ENCODE peak calls at places on chromosomes 2 and 18, in nine cellular contexts. H is NCI-H748 treated with DMSO at 0.1 percent for 48 hours; B is endodermal cell; U is endothelial cell; C is right cardiac atrium; J is foreskin fibroblast; R is NCI-H82; O is HL-60; E is stimulated activated CD4-positive, alpha-beta T cell treated with anti-CD3 and anti-CD28 coated beads, Interleukin-4, amount 100 ng/mL, for 24 hours. A is an unnamed sample.

GRCh38 chr2:100418563-100418962 is 1.1 kb upstream of the CHST10 start:
- DNase-seq in J (no peak), R (no peak), U (no peak), B (no peak), H (no peak), O (no peak), E (no peak), C (no peak), A (no peak)

GRCh38 chr2:234289789-234290188 is 207.1 kb downstream of the ARL4C start:
- DNase-seq in O (peak; percentile 24), J (peak; percentile 89), U (no peak), E (peak; percentile 62), H (no peak), R (no peak), B (no peak), C (no peak), A (no peak)

GRCh38 chr18:36316246-36316645 is 18.7 kb downstream of the FHOD3 start:
- DNase-seq in U (no peak), O (no peak), B (peak; percentile 13), C (no peak), R (no peak), H (no peak), E (no peak), J (no peak), A (no peak)

GRCh38 chr2:133264951-133265949 is 303.0 kb downstream of the NCKAP5 start:
- DNase-seq in J (no peak), C (peak; percentile 42), O (no peak), R (peak; percentile 98), B (peak; percentile 81), H (peak; percentile 9), E (no peak), U (peak; percentile 22), A (no peak)

GRCh38 chr2:101196220-101196661 is 45.1 kb upstream of the TBC1D8 start:
- DNase-seq in U (no peak), B (no peak), R (no peak), H (no peak), O (no peak), C (no peak), E (no peak), J (no peak), A (no peak)

GRCh38 chr18:32324173-32324572 is 134.3 kb downstream of the MEP1B start:
- DNase-seq in R (no peak), C (no peak), H (no peak), B (no peak), O (no peak), J (no peak), U (no peak), E (no peak), A (no peak)

GRCh38 chr18:62759704-62760402 is 44.5 kb downstream of the PHLPP1 start:
- DNase-seq in E (no peak), C (no peak), J (peak; percentile 20), O (no peak), U (no peak), B (peak; percentile 49), R (no peak), H (no peak), A (no peak)

GRCh38 chr2:185980944-185981343 is 242.3 kb downstream of the FSIP2 start:
- DNase-seq in C (no peak), E (no peak), R (no peak), H (no peak), J (no peak), U (no peak), O (no peak), B (no peak), A (no peak)

GRCh38 chr2:160073284-160073888 is 11.0 kb upstream of the PLA2R1 start:
- DNase-seq in R (no peak), B (no peak), O (no peak), J (no peak), C (no peak), H (no peak), U (no peak), E (no peak), A (no peak)

GRCh38 chr2:238108423-238109201 is 8.5 kb downstream of the ESPNL start:
- DNase-seq in C (no peak), O (no peak), B (peak; percentile 79), R (peak; percentile 97), H (no peak), U (no peak), J (no peak), E (no peak), A (no peak)

GRCh38 chr2:10297950-10298349 is 4.8 kb upstream of the HPCAL1 start:
- DNase-seq in B (no peak), J (peak; percentile 96), C (peak; percentile 43), E (peak; percentile 67), U (no peak), O (peak; percentile 71), H (no peak), R (no peak), A (no peak)

GRCh38 chr18:30387401-30387800 is 655.1 kb downstream of the DSC3 start:
- DNase-seq in J (no peak), U (peak; percentile 14), E (no peak), B (peak; percentile 68), R (no peak), H (no peak), O (no peak), C (no peak), A (no peak)

GRCh38 chr2:230472619-230473018 is 56.6 kb downstream of the SP100 start:
- DNase-seq in E (peak; percentile 55), O (no peak), R (no peak), B (no peak), J (peak; percentile 72), H (no peak), U (no peak), C (no peak), A (no peak)

GRCh38 chr2:222445226-222445625 is 20.9 kb downstream of the SGPP2 start:
- DNase-seq in H (no peak), J (no peak), O (no peak), R (no peak), E (no peak), C (no peak), U (no peak), B (no peak), A (no peak)

GRCh38 chr2:27054721-27055120 is 3.3 kb downstream of the AGBL5 start:
- DNase-seq in E (no peak), C (no peak), R (no peak), B (no peak), O (no peak), U (no peak), J (no peak), H (no peak), A (no peak)

GRCh38 chr2:11899264-11899818 is 152.9 kb downstream of the LPIN1 start:
- DNase-seq in C (no peak), O (no peak), B (no peak), U (no peak), R (no peak), H (no peak), J (peak; percentile 59), E (no peak), A (no peak)

GRCh38 chr2:232892221-232892620 is 22.2 kb downstream of the SNORC start:
- DNase-seq in E (no peak), C (no peak), H (no peak), U (no peak), B (peak; percentile 20), O (no peak), J (no peak), R (no peak), A (no peak)

GRCh38 chr2:229081411-229081810 is 189.7 kb downstream of the PID1 start:
- DNase-seq in B (no peak), R (no peak), H (no peak), C (no peak), J (peak; percentile 55), U (no peak), O (no peak), E (no peak), A (no peak)

GRCh38 chr2:182941121-182941713 is 74.8 kb upstream of the FRZB start:
- DNase-seq in J (no peak), B (no peak), C (no peak), E (no peak), O (no peak), H (no peak), R (peak; percentile 85), U (no peak), A (no peak)

GRCh38 chr2:24816884-24817283 is 23.7 kb downstream of the CENPO start:
- DNase-seq in H (no peak), U (no peak), O (no peak), C (no peak), B (peak; percentile 11), R (no peak), J (peak; percentile 76), E (no peak), A (no peak)

GRCh38 chr2:69163109-69163508 is 150.1 kb downstream of the ANTXR1 start:
- DNase-seq in B (no peak), C (no peak), J (peak; percentile 77), R (no peak), H (no peak), U (no peak), O (peak; percentile 89), E (no peak), A (no peak)

GRCh38 chr18:12904012-12904516 is 20.0 kb upstream of the PTPN2 start:
- DNase-seq in B (no peak), J (no peak), E (peak; percentile 38), R (no peak), U (no peak), C (peak; percentile 60), H (no peak), O (no peak), A (no peak)

GRCh38 chr2:234355052-234355720 is 141.7 kb downstream of the ARL4C start:
- DNase-seq in B (peak; percentile 71), J (no peak), U (no peak), R (no peak), E (no peak), H (no peak), C (no peak), O (no peak), A (no peak)

GRCh38 chr2:95121150-95121494 is 486 bp downstream of the MRPS5 start:
- DNase-seq in C (no peak), R (no peak), U (no peak), H (no peak), O (no peak), E (no peak), J (no peak), B (no peak), A (no peak)

GRCh38 chr18:47895565-47896250 is 34.8 kb downstream of the SMAD2 start:
- DNase-seq in C (no peak), B (no peak), O (no peak), E (no peak), U (no peak), R (no peak), H (no peak), J (no peak), A (no peak)

GRCh38 chr2:176088048-176088936 is 4.2 kb upstream of the HOXD13 start:
- DNase-seq in O (no peak), C (peak; percentile 58), E (no peak), H (peak; percentile 75), R (peak; percentile 82), U (peak; percentile 74), B (peak; percentile 92), J (peak; percentile 43), A (no peak)

GRCh38 chr2:174780871-174781270 is 16.6 kb upstream of the CHRNA1 start:
- DNase-seq in E (no peak), J (no peak), U (no peak), R (no peak), C (no peak), O (no peak), B (no peak), H (no peak), A (no peak)

GRCh38 chr2:18500333-18500732 is 60.1 kb downstream of the RDH14 start:
- DNase-seq in C (no peak), J (peak; percentile 52), B (no peak), R (no peak), E (no peak), U (no peak), H (no peak), O (no peak), A (no peak)

GRCh38 chr2:100820346-100821254 is 661 bp downstream of the NPAS2 start:
- DNase-seq in U (peak; percentile 11), B (peak; percentile 61), J (no peak), C (peak; percentile 25), O (no peak), H (no peak), R (no peak), E (no peak), A (no peak)

GRCh38 chr2:118882693-118883336 is 35.4 kb upstream of the EN1 start:
- DNase-seq in B (peak; percentile 91), R (peak; percentile 81), O (peak; percentile 64), J (peak; percentile 51), U (peak; percentile 70), C (peak; percentile 44), H (peak; percentile 28), E (peak; percentile 71), A (peak; percentile 54)

GRCh38 chr18:3664563-3665178 is 214.7 kb downstream of the TGIF1 start:
- DNase-seq in B (peak; percentile 64), E (no peak), J (no peak), R (peak; percentile 69), O (peak; percentile 79), H (no peak), U (no peak), C (no peak), A (no peak)